ENCODE peak calls at places on chromosomes 11 and 22, in eight cellular contexts. One of them, this sample, is unnamed. For H3K27me3, the result is how much of the 10 kb centered on the place peaks cover.

GRCh38 chr11:63698976-63699733 is 17.9 kb downstream of the RTN3 start:
- DNase-seq in cardiac muscle cell: peak
- DNase-seq in SJSA1: no peak
- DNase-seq in neuronal stem cell: no peak
- DNase-seq in PC-3: no peak
- DNase-seq in kidney epithelial cell: no peak
- DNase-seq in effector memory CD4-positive, alpha-beta T cell: no peak
- DNase-seq in pancreas: no peak
- DNase-seq in this sample: no peak

GRCh38 chr11:66863428-66864125 is 6.7 kb downstream of the LRFN4 start:
- DNase-seq in cardiac muscle cell: no peak
- DNase-seq in SJSA1: no peak
- DNase-seq in neuronal stem cell: no peak
- DNase-seq in PC-3: no peak
- DNase-seq in kidney epithelial cell: no peak
- DNase-seq in effector memory CD4-positive, alpha-beta T cell: no peak
- DNase-seq in pancreas: no peak
- DNase-seq in this sample: no peak

GRCh38 chr11:46639197-46639839 is 22.0 kb downstream of the ATG13 start:
- DNase-seq in cardiac muscle cell: peak
- DNase-seq in SJSA1: no peak
- DNase-seq in neuronal stem cell: no peak
- DNase-seq in PC-3: no peak
- DNase-seq in kidney epithelial cell: no peak
- DNase-seq in effector memory CD4-positive, alpha-beta T cell: no peak
- DNase-seq in pancreas: no peak
- DNase-seq in this sample: no peak

GRCh38 chr11:70203749-70204465 is 811 bp downstream of the FADD start:
- DNase-seq in cardiac muscle cell: peak
- DNase-seq in SJSA1: peak
- DNase-seq in neuronal stem cell: no peak
- DNase-seq in PC-3: peak
- DNase-seq in kidney epithelial cell: peak
- DNase-seq in effector memory CD4-positive, alpha-beta T cell: peak
- DNase-seq in pancreas: peak
- DNase-seq in this sample: no peak

GRCh38 chr11:35623708-35624168 is 5.5 kb downstream of the FJX1 start:
- DNase-seq in cardiac muscle cell: peak
- DNase-seq in SJSA1: peak
- DNase-seq in neuronal stem cell: no peak
- DNase-seq in PC-3: peak
- DNase-seq in kidney epithelial cell: peak
- DNase-seq in effector memory CD4-positive, alpha-beta T cell: no peak
- DNase-seq in pancreas: no peak
- DNase-seq in this sample: no peak

GRCh38 chr11:94740083-94740974 is 27.8 kb upstream of the AMOTL1 start:
- DNase-seq in cardiac muscle cell: peak
- DNase-seq in SJSA1: peak
- DNase-seq in neuronal stem cell: peak
- DNase-seq in PC-3: peak
- DNase-seq in kidney epithelial cell: no peak
- DNase-seq in effector memory CD4-positive, alpha-beta T cell: no peak
- DNase-seq in pancreas: no peak
- DNase-seq in this sample: peak

GRCh38 chr11:119518746-119519382 is 95.9 kb upstream of the THY1 start:
- DNase-seq in cardiac muscle cell: peak
- DNase-seq in SJSA1: no peak
- DNase-seq in neuronal stem cell: peak
- DNase-seq in PC-3: peak
- DNase-seq in kidney epithelial cell: peak
- DNase-seq in effector memory CD4-positive, alpha-beta T cell: no peak
- DNase-seq in pancreas: no peak
- DNase-seq in this sample: peak

GRCh38 chr11:101880208-101880607 is 34.6 kb upstream of the CEP126 start:
- DNase-seq in cardiac muscle cell: peak
- DNase-seq in SJSA1: no peak
- DNase-seq in neuronal stem cell: no peak
- DNase-seq in PC-3: peak
- DNase-seq in kidney epithelial cell: peak
- DNase-seq in effector memory CD4-positive, alpha-beta T cell: no peak
- DNase-seq in pancreas: no peak
- DNase-seq in this sample: no peak

GRCh38 chr22:37002633-37003032 is 16.6 kb downstream of the TST start:
- DNase-seq in cardiac muscle cell: peak
- DNase-seq in SJSA1: no peak
- DNase-seq in neuronal stem cell: no peak
- DNase-seq in PC-3: no peak
- DNase-seq in kidney epithelial cell: no peak
- DNase-seq in effector memory CD4-positive, alpha-beta T cell: no peak
- DNase-seq in pancreas: no peak
- DNase-seq in this sample: no peak

GRCh38 chr11:94526645-94527438 is 14.6 kb downstream of the C11orf97 start:
- DNase-seq in cardiac muscle cell: no peak
- DNase-seq in SJSA1: no peak
- DNase-seq in neuronal stem cell: no peak
- DNase-seq in PC-3: no peak
- DNase-seq in kidney epithelial cell: no peak
- DNase-seq in effector memory CD4-positive, alpha-beta T cell: no peak
- DNase-seq in pancreas: no peak
- DNase-seq in this sample: no peak

GRCh38 chr11:112541140-112541901 is 280.7 kb upstream of the PLET1 start:
- DNase-seq in cardiac muscle cell: no peak
- DNase-seq in SJSA1: no peak
- DNase-seq in neuronal stem cell: no peak
- DNase-seq in PC-3: no peak
- DNase-seq in kidney epithelial cell: no peak
- DNase-seq in effector memory CD4-positive, alpha-beta T cell: no peak
- DNase-seq in pancreas: no peak
- DNase-seq in this sample: no peak

GRCh38 chr11:90525962-90526361 is 303.1 kb upstream of the CHORDC1 start:
- DNase-seq in cardiac muscle cell: no peak
- DNase-seq in SJSA1: no peak
- DNase-seq in neuronal stem cell: no peak
- DNase-seq in PC-3: no peak
- DNase-seq in kidney epithelial cell: no peak
- DNase-seq in effector memory CD4-positive, alpha-beta T cell: no peak
- DNase-seq in pancreas: no peak
- DNase-seq in this sample: no peak

GRCh38 chr11:94676769-94677168 is 91.4 kb upstream of the AMOTL1 start:
- DNase-seq in cardiac muscle cell: no peak
- DNase-seq in SJSA1: no peak
- DNase-seq in neuronal stem cell: no peak
- DNase-seq in PC-3: peak
- DNase-seq in kidney epithelial cell: no peak
- DNase-seq in effector memory CD4-positive, alpha-beta T cell: no peak
- DNase-seq in pancreas: no peak
- DNase-seq in this sample: no peak

GRCh38 chr11:129974237-129974636 is 28.4 kb downstream of the PRDM10 start:
- DNase-seq in cardiac muscle cell: no peak
- DNase-seq in SJSA1: no peak
- DNase-seq in neuronal stem cell: no peak
- DNase-seq in PC-3: no peak
- DNase-seq in kidney epithelial cell: no peak
- DNase-seq in effector memory CD4-positive, alpha-beta T cell: no peak
- DNase-seq in pancreas: no peak
- DNase-seq in this sample: no peak

GRCh38 chr22:46084943-46085830 is 65.1 kb upstream of the PPARA start:
- DNase-seq in cardiac muscle cell: peak
- DNase-seq in SJSA1: peak
- DNase-seq in neuronal stem cell: no peak
- DNase-seq in PC-3: peak
- DNase-seq in kidney epithelial cell: no peak
- DNase-seq in effector memory CD4-positive, alpha-beta T cell: no peak
- DNase-seq in pancreas: peak
- DNase-seq in this sample: no peak

GRCh38 chr22:46086577-46087335 is 63.6 kb upstream of the PPARA start:
- DNase-seq in cardiac muscle cell: no peak
- DNase-seq in SJSA1: no peak
- DNase-seq in neuronal stem cell: no peak
- DNase-seq in PC-3: no peak
- DNase-seq in kidney epithelial cell: no peak
- DNase-seq in effector memory CD4-positive, alpha-beta T cell: no peak
- DNase-seq in pancreas: no peak
- DNase-seq in this sample: no peak

GRCh38 chr22:46087336-46087690 is 63.0 kb upstream of the PPARA start:
- DNase-seq in cardiac muscle cell: no peak
- DNase-seq in SJSA1: no peak
- DNase-seq in neuronal stem cell: no peak
- DNase-seq in PC-3: no peak
- DNase-seq in kidney epithelial cell: no peak
- DNase-seq in effector memory CD4-positive, alpha-beta T cell: no peak
- DNase-seq in pancreas: no peak
- DNase-seq in this sample: no peak

GRCh38 chr22:46084376-46084775 is 66.0 kb upstream of the PPARA start:
- DNase-seq in cardiac muscle cell: no peak
- DNase-seq in SJSA1: no peak
- DNase-seq in neuronal stem cell: no peak
- DNase-seq in PC-3: no peak
- DNase-seq in kidney epithelial cell: no peak
- DNase-seq in effector memory CD4-positive, alpha-beta T cell: no peak
- DNase-seq in pancreas: no peak
- DNase-seq in this sample: no peak

DNA sequence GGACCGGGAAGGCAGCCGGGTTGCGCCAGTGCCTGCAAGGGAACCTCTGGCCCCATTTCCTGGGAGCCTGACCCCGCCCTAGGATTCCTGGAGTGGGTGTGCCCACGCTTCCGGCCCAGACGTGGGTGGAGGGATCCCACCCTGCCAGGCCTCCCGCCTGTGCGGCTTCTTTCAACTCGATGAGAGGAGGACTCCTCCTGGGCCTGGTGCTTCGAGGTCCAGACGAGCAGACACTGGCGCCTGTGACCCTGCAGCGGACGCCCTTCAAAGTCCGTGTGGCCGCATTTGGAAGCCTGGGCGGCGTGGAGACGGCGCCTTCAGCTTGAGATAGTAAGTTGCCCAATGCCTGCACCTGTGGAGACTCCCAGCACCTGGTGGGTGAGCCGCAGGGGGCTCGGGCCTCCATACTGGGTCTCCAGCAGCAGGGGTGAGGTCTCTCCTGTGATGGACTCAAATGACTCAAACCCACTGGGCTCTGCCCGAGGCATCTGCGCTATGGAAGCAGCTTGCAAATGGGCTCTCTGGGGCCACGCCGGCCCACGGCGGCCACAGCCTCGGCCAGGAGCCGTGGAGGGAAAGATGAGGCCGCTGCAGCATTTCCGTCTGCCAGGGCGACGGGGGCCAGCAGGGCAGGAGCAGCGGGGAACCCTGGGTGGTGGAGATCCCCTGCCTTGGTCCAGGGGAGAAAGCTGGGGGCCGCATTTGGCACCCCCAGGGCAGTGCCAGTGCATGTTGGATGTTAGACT is 64.3 kb upstream of the PPARA start:
- DNase-seq in cardiac muscle cell: peak
- DNase-seq in SJSA1: peak
- DNase-seq in neuronal stem cell: no peak
- DNase-seq in PC-3: peak
- DNase-seq in kidney epithelial cell: no peak
- DNase-seq in effector memory CD4-positive, alpha-beta T cell: no peak
- DNase-seq in pancreas: peak
- DNase-seq in this sample: no peak
- H3K4me3 ChIP-seq in cardiac muscle cell: no peak
- H3K4me3 ChIP-seq in SJSA1: peak
- H3K4me3 ChIP-seq in neuronal stem cell: no peak
- H3K4me3 ChIP-seq in PC-3: peak
- H3K4me3 ChIP-seq in kidney epithelial cell: no peak
- H3K4me3 ChIP-seq in effector memory CD4-positive, alpha-beta T cell: no peak
- H3K4me3 ChIP-seq in pancreas: no peak
- H3K4me3 ChIP-seq in this sample: no peak

GRCh38 chr11:7089328-7090251 is 792 bp downstream of the RBMXL2 start:
- DNase-seq in cardiac muscle cell: no peak
- DNase-seq in SJSA1: no peak
- DNase-seq in neuronal stem cell: no peak
- DNase-seq in PC-3: no peak
- DNase-seq in kidney epithelial cell: no peak
- DNase-seq in effector memory CD4-positive, alpha-beta T cell: no peak
- DNase-seq in pancreas: no peak
- DNase-seq in this sample: peak

DNA sequence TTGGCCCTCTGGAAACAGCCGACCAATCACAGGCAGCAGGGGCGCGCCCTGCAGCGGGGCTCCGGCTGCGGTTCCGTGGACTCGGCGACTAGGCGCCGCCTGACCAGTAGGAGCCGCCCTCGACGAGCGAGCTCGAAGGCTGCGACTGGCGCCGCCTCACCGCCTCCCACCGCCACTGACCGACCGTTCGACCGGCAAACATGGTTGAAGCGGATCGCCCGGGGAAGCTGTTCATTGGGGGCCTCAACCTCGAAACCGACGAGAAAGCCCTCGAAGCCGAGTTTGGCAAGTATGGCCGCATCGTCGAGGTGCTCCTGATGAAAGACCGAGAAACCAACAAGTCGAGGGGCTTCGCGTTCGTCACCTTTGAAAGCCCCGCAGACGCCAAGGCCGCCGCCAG is at the start of gene RBMXL2:
- DNase-seq in cardiac muscle cell: peak
- DNase-seq in SJSA1: no peak
- DNase-seq in neuronal stem cell: no peak
- DNase-seq in PC-3: no peak
- DNase-seq in kidney epithelial cell: no peak
- DNase-seq in effector memory CD4-positive, alpha-beta T cell: no peak
- DNase-seq in pancreas: no peak
- DNase-seq in this sample: no peak
- H3K27me3 ChIP-seq in cardiac muscle cell: under half
- H3K27me3 ChIP-seq in SJSA1: under half
- H3K27me3 ChIP-seq in neuronal stem cell: under half
- H3K27me3 ChIP-seq in PC-3: half or more
- H3K27me3 ChIP-seq in kidney epithelial cell: under half
- H3K27me3 ChIP-seq in effector memory CD4-positive, alpha-beta T cell: under half
- H3K27me3 ChIP-seq in pancreas: under half
- H3K27me3 ChIP-seq in this sample: under half

GRCh38 chr22:42189761-42190160 is 59.2 kb upstream of the CYP2D6 start:
- DNase-seq in cardiac muscle cell: no peak
- DNase-seq in SJSA1: no peak
- DNase-seq in neuronal stem cell: no peak
- DNase-seq in PC-3: no peak
- DNase-seq in kidney epithelial cell: no peak
- DNase-seq in effector memory CD4-positive, alpha-beta T cell: no peak
- DNase-seq in pancreas: no peak
- DNase-seq in this sample: no peak
- H3K4me3 ChIP-seq in cardiac muscle cell: no peak
- H3K4me3 ChIP-seq in SJSA1: no peak
- H3K4me3 ChIP-seq in neuronal stem cell: no peak
- H3K4me3 ChIP-seq in PC-3: no peak
- H3K4me3 ChIP-seq in kidney epithelial cell: no peak
- H3K4me3 ChIP-seq in effector memory CD4-positive, alpha-beta T cell: no peak
- H3K4me3 ChIP-seq in pancreas: no peak
- H3K4me3 ChIP-seq in this sample: no peak

DNA sequence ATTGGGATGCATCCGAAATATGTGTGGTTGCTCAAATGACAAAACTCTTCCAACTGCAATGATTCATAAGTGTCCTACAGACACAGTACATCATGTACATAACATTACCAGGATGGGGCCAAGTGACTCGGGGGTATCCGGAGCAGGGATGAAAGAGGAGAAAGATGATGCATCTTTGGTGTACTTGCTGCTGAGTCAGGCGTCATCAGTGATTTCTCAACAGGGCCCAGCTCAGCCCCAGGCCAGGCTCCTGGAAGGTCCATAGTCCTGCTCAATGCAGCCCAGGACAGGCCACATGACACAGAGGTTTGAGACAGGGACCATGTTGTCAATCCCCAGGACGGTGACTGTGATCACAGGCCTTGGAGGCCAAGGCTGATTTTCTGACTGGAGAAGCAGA is 59.3 kb downstream of the GGTLC2 start:
- DNase-seq in cardiac muscle cell: peak
- DNase-seq in SJSA1: no peak
- DNase-seq in neuronal stem cell: no peak
- DNase-seq in PC-3: peak
- DNase-seq in kidney epithelial cell: no peak
- DNase-seq in effector memory CD4-positive, alpha-beta T cell: no peak
- DNase-seq in pancreas: no peak
- DNase-seq in this sample: no peak
- H3K27me3 ChIP-seq in cardiac muscle cell: under half
- H3K27me3 ChIP-seq in SJSA1: under half
- H3K27me3 ChIP-seq in neuronal stem cell: under half
- H3K27me3 ChIP-seq in PC-3: under half
- H3K27me3 ChIP-seq in kidney epithelial cell: under half
- H3K27me3 ChIP-seq in effector memory CD4-positive, alpha-beta T cell: under half
- H3K27me3 ChIP-seq in pancreas: under half
- H3K27me3 ChIP-seq in this sample: under half

This sample was measured in H7.